ENCODE peak calls at places on chromosome 18, in seven cellular contexts. One of them, this sample, is unnamed.

GRCh38 chr18:48428494-48429177 is 19.5 kb upstream of the ZBTB7C start:
- DNase-seq in foreskin fibroblast: no peak
- DNase-seq in HCT116: no peak
- DNase-seq in choroid plexus epithelial cell: peak; percentile 44
- DNase-seq in mucosa of descending colon: no peak
- DNase-seq in cardiac muscle cell: no peak
- DNase-seq in body of pancreas: no peak
- DNase-seq in this sample: no peak

GRCh38 chr18:34212511-34212910 is 12.2 kb downstream of the NOL4 start:
- DNase-seq in foreskin fibroblast: no peak
- DNase-seq in HCT116: no peak
- DNase-seq in choroid plexus epithelial cell: no peak
- DNase-seq in mucosa of descending colon: no peak
- DNase-seq in cardiac muscle cell: no peak
- DNase-seq in body of pancreas: no peak
- DNase-seq in this sample: no peak

GRCh38 chr18:44033144-44033543 is 647.5 kb upstream of the SETBP1 start:
- DNase-seq in foreskin fibroblast: no peak
- DNase-seq in HCT116: no peak
- DNase-seq in choroid plexus epithelial cell: no peak
- DNase-seq in mucosa of descending colon: no peak
- DNase-seq in cardiac muscle cell: no peak
- DNase-seq in body of pancreas: no peak
- DNase-seq in this sample: no peak

GRCh38 chr18:24878289-24878688 is 417.9 kb downstream of the HRH4 start:
- DNase-seq in foreskin fibroblast: peak; percentile 45
- DNase-seq in HCT116: no peak
- DNase-seq in choroid plexus epithelial cell: peak; percentile 72
- DNase-seq in mucosa of descending colon: no peak
- DNase-seq in cardiac muscle cell: peak; percentile 55
- DNase-seq in body of pancreas: no peak
- DNase-seq in this sample: peak; percentile 7

GRCh38 chr18:54279477-54280205 is 10.3 kb downstream of the POLI start:
- DNase-seq in foreskin fibroblast: no peak
- DNase-seq in HCT116: no peak
- DNase-seq in choroid plexus epithelial cell: no peak
- DNase-seq in mucosa of descending colon: no peak
- DNase-seq in cardiac muscle cell: no peak
- DNase-seq in body of pancreas: no peak
- DNase-seq in this sample: no peak

GRCh38 chr18:36179562-36180334 is 7.5 kb upstream of the MOCOS start:
- DNase-seq in foreskin fibroblast: peak; percentile 73
- DNase-seq in HCT116: no peak
- DNase-seq in choroid plexus epithelial cell: peak; percentile 98
- DNase-seq in mucosa of descending colon: peak; percentile 70
- DNase-seq in cardiac muscle cell: no peak
- DNase-seq in body of pancreas: peak; percentile 74
- DNase-seq in this sample: no peak

GRCh38 chr18:72672364-72673151 is 128.4 kb upstream of the CBLN2 start:
- DNase-seq in foreskin fibroblast: peak; percentile 6
- DNase-seq in HCT116: no peak
- DNase-seq in choroid plexus epithelial cell: peak; percentile 74
- DNase-seq in mucosa of descending colon: no peak
- DNase-seq in cardiac muscle cell: peak; percentile 57
- DNase-seq in body of pancreas: no peak
- DNase-seq in this sample: no peak

GRCh38 chr18:74066018-74066417 is 81.6 kb downstream of the FBXO15 start:
- DNase-seq in foreskin fibroblast: no peak
- DNase-seq in HCT116: no peak
- DNase-seq in choroid plexus epithelial cell: no peak
- DNase-seq in mucosa of descending colon: no peak
- DNase-seq in cardiac muscle cell: no peak
- DNase-seq in body of pancreas: no peak
- DNase-seq in this sample: no peak

GRCh38 chr18:69161383-69162028 is 239.2 kb upstream of the DOK6 start:
- DNase-seq in foreskin fibroblast: no peak
- DNase-seq in HCT116: no peak
- DNase-seq in choroid plexus epithelial cell: peak; percentile 72
- DNase-seq in mucosa of descending colon: no peak
- DNase-seq in cardiac muscle cell: peak; percentile 28
- DNase-seq in body of pancreas: no peak
- DNase-seq in this sample: no peak

GRCh38 chr18:39389800-39390379 is 1824.3 kb upstream of the CELF4 start:
- DNase-seq in foreskin fibroblast: no peak
- DNase-seq in HCT116: no peak
- DNase-seq in choroid plexus epithelial cell: peak; percentile 17
- DNase-seq in mucosa of descending colon: no peak
- DNase-seq in cardiac muscle cell: peak; percentile 7
- DNase-seq in body of pancreas: no peak
- DNase-seq in this sample: no peak

DNA sequence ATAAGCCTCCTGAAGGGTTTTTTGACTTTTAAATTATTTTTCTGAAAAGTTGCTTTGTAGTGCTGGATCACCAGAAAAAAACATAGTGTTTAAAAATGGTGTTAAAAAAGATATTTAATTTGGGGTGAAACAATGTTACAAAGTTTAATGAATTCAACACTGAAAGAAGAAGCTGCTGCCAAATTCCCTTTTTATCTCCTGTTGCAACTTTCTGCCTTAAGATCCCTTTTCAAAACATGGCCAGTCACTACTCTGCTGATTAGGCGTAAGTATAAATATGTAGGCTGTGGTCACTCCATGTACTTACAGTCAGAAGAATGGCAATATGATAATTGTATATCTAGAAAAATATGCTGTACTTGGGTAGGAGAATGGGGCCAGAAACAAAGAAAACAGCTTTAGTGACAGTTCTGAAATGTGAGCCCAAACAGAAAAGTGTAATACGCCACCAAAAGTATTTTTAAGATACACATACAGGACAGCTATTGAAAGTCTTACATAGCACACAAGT is 123.5 kb upstream of the ZBTB14 start:
- DNase-seq in foreskin fibroblast: no peak
- DNase-seq in HCT116: no peak
- DNase-seq in choroid plexus epithelial cell: peak; percentile 17
- DNase-seq in mucosa of descending colon: no peak
- DNase-seq in cardiac muscle cell: no peak
- DNase-seq in body of pancreas: no peak
- DNase-seq in this sample: no peak
- TF ChIP-seq CTCF in foreskin fibroblast: no peak
- TF ChIP-seq CTCF in HCT116: no peak
- TF ChIP-seq CTCF in choroid plexus epithelial cell: no peak
- TF ChIP-seq CTCF in mucosa of descending colon: no peak
- TF ChIP-seq CTCF in cardiac muscle cell: no peak
- TF ChIP-seq CTCF in body of pancreas: no peak
- TF ChIP-seq CTCF in this sample: no peak

GRCh38 chr18:55300469-55301195 is 287.4 kb downstream of the TCF4 start:
- DNase-seq in foreskin fibroblast: peak; percentile 93
- DNase-seq in HCT116: no peak
- DNase-seq in choroid plexus epithelial cell: no peak
- DNase-seq in mucosa of descending colon: no peak
- DNase-seq in cardiac muscle cell: no peak
- DNase-seq in body of pancreas: no peak
- DNase-seq in this sample: no peak

GRCh38 chr18:55301196-55301540 is 286.8 kb downstream of the TCF4 start:
- DNase-seq in foreskin fibroblast: peak; percentile 24
- DNase-seq in HCT116: no peak
- DNase-seq in choroid plexus epithelial cell: peak; percentile 50
- DNase-seq in mucosa of descending colon: no peak
- DNase-seq in cardiac muscle cell: no peak
- DNase-seq in body of pancreas: no peak
- DNase-seq in this sample: no peak

GRCh38 chr18:55301836-55302235 is 286.2 kb downstream of the TCF4 start:
- DNase-seq in foreskin fibroblast: no peak
- DNase-seq in HCT116: no peak
- DNase-seq in choroid plexus epithelial cell: peak; percentile 38
- DNase-seq in mucosa of descending colon: no peak
- DNase-seq in cardiac muscle cell: no peak
- DNase-seq in body of pancreas: no peak
- DNase-seq in this sample: no peak

GRCh38 chr18:55306338-55306737 is 281.7 kb downstream of the TCF4 start:
- DNase-seq in foreskin fibroblast: no peak
- DNase-seq in HCT116: no peak
- DNase-seq in choroid plexus epithelial cell: no peak
- DNase-seq in mucosa of descending colon: no peak
- DNase-seq in cardiac muscle cell: no peak
- DNase-seq in body of pancreas: no peak
- DNase-seq in this sample: no peak

DNA sequence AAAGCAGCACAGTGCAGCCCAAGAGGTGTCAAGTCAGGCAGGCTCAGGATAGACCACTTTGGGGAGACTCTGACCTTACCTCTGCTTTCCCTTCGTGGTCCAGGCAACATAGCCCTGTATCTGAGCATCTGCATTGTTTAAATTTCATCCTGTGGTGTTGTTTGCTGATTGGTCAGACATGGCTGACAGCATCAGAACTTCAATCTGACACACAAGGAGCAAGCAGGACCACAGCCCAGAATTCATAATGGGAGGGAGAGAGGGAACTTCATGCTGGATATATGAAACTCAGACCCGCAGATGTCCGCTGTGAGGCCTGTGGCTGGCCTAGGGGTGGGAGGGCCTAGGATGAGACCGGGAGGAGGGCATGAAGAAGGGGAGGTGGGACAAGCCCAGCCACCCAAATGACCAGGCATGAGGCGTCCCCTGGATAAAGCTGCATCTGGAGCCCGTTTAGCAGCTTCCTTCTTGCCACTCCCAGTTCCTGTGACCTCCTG is 285.6 kb downstream of the TCF4 start:
- DNase-seq in foreskin fibroblast: peak; percentile 36
- DNase-seq in HCT116: no peak
- DNase-seq in choroid plexus epithelial cell: no peak
- DNase-seq in mucosa of descending colon: no peak
- DNase-seq in cardiac muscle cell: no peak
- DNase-seq in body of pancreas: no peak
- DNase-seq in this sample: no peak
- H3K4me3 ChIP-seq in foreskin fibroblast: peak overlapping the region; percentile 59
- H3K4me3 ChIP-seq in HCT116: no peak overlapping the region
- H3K4me3 ChIP-seq in choroid plexus epithelial cell: peak overlapping the region; percentile 36
- H3K4me3 ChIP-seq in mucosa of descending colon: no peak overlapping the region
- H3K4me3 ChIP-seq in cardiac muscle cell: no peak overlapping the region
- H3K4me3 ChIP-seq in body of pancreas: no peak overlapping the region
- H3K4me3 ChIP-seq in this sample: no peak overlapping the region

DNA sequence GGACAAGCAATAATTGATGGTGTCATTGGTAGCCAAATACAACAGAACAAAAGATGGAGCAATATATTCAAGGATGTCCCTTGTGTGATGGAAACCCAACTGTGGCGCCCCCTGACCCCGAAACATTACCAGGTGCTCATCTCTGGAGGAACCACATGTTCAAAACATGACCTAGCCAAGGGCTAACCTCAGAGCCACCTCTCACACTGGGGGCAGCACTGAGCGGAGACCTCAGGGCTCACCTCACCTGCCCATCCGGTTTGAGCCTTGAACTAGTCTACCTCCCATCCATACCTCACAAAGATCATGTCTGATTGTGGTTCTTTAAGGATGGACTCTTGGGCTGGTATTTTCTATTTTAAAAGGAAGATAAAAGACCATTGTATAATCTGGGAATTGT is 314.4 kb upstream of the CDH7 start:
- DNase-seq in foreskin fibroblast: no peak
- DNase-seq in HCT116: no peak
- DNase-seq in choroid plexus epithelial cell: no peak
- DNase-seq in mucosa of descending colon: no peak
- DNase-seq in cardiac muscle cell: no peak
- DNase-seq in body of pancreas: no peak
- DNase-seq in this sample: no peak
- TF ChIP-seq CTCF in foreskin fibroblast: no peak
- TF ChIP-seq CTCF in HCT116: no peak
- TF ChIP-seq CTCF in choroid plexus epithelial cell: no peak
- TF ChIP-seq CTCF in mucosa of descending colon: no peak
- TF ChIP-seq CTCF in cardiac muscle cell: no peak
- TF ChIP-seq CTCF in body of pancreas: no peak
- TF ChIP-seq CTCF in this sample: no peak

DNA sequence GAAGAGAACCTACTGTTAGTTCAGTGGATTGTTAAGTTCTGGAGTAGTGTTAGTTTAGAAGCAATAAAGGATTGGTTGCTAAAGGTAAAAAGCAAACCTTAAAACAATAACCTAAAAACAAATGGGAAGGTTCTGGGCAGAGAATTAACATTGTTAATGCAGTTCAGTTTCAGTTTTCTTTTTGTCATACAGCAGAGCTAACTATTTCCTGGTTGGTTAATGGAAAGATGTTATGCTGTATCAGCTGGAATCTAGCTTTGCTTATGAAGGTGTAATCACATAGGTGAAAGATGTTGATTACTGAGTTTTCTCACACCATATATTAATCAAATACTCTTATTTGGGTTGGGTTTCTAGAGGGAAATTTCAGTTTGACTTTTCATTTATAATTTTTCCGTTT is 23.8 kb downstream of the SMAD4 start:
- DNase-seq in foreskin fibroblast: no peak
- DNase-seq in HCT116: no peak
- DNase-seq in choroid plexus epithelial cell: peak; percentile 26
- DNase-seq in mucosa of descending colon: no peak
- DNase-seq in cardiac muscle cell: no peak
- DNase-seq in body of pancreas: no peak
- DNase-seq in this sample: no peak
- H3K4me3 ChIP-seq in foreskin fibroblast: no peak overlapping the region
- H3K4me3 ChIP-seq in HCT116: no peak overlapping the region
- H3K4me3 ChIP-seq in choroid plexus epithelial cell: no peak overlapping the region
- H3K4me3 ChIP-seq in mucosa of descending colon: no peak overlapping the region
- H3K4me3 ChIP-seq in cardiac muscle cell: no peak overlapping the region
- H3K4me3 ChIP-seq in body of pancreas: no peak overlapping the region
- H3K4me3 ChIP-seq in this sample: no peak overlapping the region

GRCh38 chr18:46372670-46373069 is 268.5 kb downstream of the HAUS1 start:
- DNase-seq in foreskin fibroblast: no peak
- DNase-seq in HCT116: no peak
- DNase-seq in choroid plexus epithelial cell: no peak
- DNase-seq in mucosa of descending colon: no peak
- DNase-seq in cardiac muscle cell: no peak
- DNase-seq in body of pancreas: no peak
- DNase-seq in this sample: no peak

GRCh38 chr18:46370898-46371297 is 266.7 kb downstream of the HAUS1 start:
- DNase-seq in foreskin fibroblast: no peak
- DNase-seq in HCT116: no peak
- DNase-seq in choroid plexus epithelial cell: no peak
- DNase-seq in mucosa of descending colon: no peak
- DNase-seq in cardiac muscle cell: no peak
- DNase-seq in body of pancreas: no peak
- DNase-seq in this sample: no peak

GRCh38 chr18:46366211-46366610 is 262.0 kb downstream of the HAUS1 start:
- DNase-seq in foreskin fibroblast: no peak
- DNase-seq in HCT116: no peak
- DNase-seq in choroid plexus epithelial cell: no peak
- DNase-seq in mucosa of descending colon: no peak
- DNase-seq in cardiac muscle cell: no peak
- DNase-seq in body of pancreas: no peak
- DNase-seq in this sample: no peak

GRCh38 chr18:46366977-46367376 is 262.8 kb downstream of the HAUS1 start:
- DNase-seq in foreskin fibroblast: no peak
- DNase-seq in HCT116: no peak
- DNase-seq in choroid plexus epithelial cell: no peak
- DNase-seq in mucosa of descending colon: no peak
- DNase-seq in cardiac muscle cell: no peak
- DNase-seq in body of pancreas: no peak
- DNase-seq in this sample: no peak

GRCh38 chr18:46369323-46369722 is 265.1 kb downstream of the HAUS1 start:
- DNase-seq in foreskin fibroblast: no peak
- DNase-seq in HCT116: no peak
- DNase-seq in choroid plexus epithelial cell: no peak
- DNase-seq in mucosa of descending colon: no peak
- DNase-seq in cardiac muscle cell: peak; percentile 28
- DNase-seq in body of pancreas: no peak
- DNase-seq in this sample: no peak
- TF ChIP-seq CTCF in foreskin fibroblast: no peak
- TF ChIP-seq CTCF in HCT116: no peak
- TF ChIP-seq CTCF in choroid plexus epithelial cell: peak; percentile 29
- TF ChIP-seq CTCF in mucosa of descending colon: no peak
- TF ChIP-seq CTCF in cardiac muscle cell: no peak
- TF ChIP-seq CTCF in body of pancreas: no peak
- TF ChIP-seq CTCF in this sample: no peak

This sample was measured in GM12864.